ENCODE peak calls at places on chromosomes 5 and 9, in five cellular contexts. B is stomach, D is epithelial cell of esophagus, E is neural progenitor cell, Q is WTC11. A is an unnamed sample.

GRCh38 chr5:78718827-78719226 is 70.3 kb upstream of the LHFPL2 start:
- DNase-seq in D (no peak), E (no peak), B (no peak), Q (no peak), A (no peak)

GRCh38 chr9:72440383-72440782 is 75.4 kb upstream of the ZFAND5 start:
- DNase-seq in E (no peak), D (no peak), B (no peak), Q (no peak), A (no peak)

GRCh38 chr9:127059030-127059429 is 63.4 kb downstream of the ANGPTL2 start:
- DNase-seq in B (no peak), E (no peak), D (no peak), Q (no peak), A (no peak)

GRCh38 chr5:54616031-54616430 is 98.5 kb downstream of the SNX18 start:
- DNase-seq in D (peak; percentile 43), E (no peak), B (peak; percentile 43), Q (no peak), A (peak; percentile 84)

GRCh38 chr5:116370149-116370548 is 204.5 kb downstream of the SEMA6A start:
- DNase-seq in E (no peak), D (no peak), Q (no peak), B (no peak), A (no peak)

GRCh38 chr5:893137-893506 is 438 bp downstream of the TRIP13 start:
- DNase-seq in D (no peak), Q (peak; percentile 28), B (no peak), E (peak; percentile 38), A (no peak)

GRCh38 chr5:174777545-174777944 is 53.2 kb downstream of the MSX2 start:
- DNase-seq in Q (no peak), E (no peak), D (no peak), B (no peak), A (no peak)

GRCh38 chr5:177510567-177511053 is 984 bp upstream of the DOK3 start:
- DNase-seq in Q (no peak), B (no peak), E (no peak), D (no peak), A (no peak)

GRCh38 chr9:99052849-99053715 is 51.8 kb upstream of the TGFBR1 start:
- DNase-seq in D (peak; percentile 26), B (no peak), E (no peak), Q (no peak), A (no peak)

GRCh38 chr9:128845186-128845931 is 15.8 kb upstream of the SPOUT1 start:
- DNase-seq in E (peak; percentile 12), Q (peak; percentile 45), D (peak; percentile 92), B (no peak), A (peak; percentile 55)

GRCh38 chr5:31996909-31997308 is 177.2 kb downstream of the GOLPH3 start:
- DNase-seq in E (no peak), Q (no peak), B (no peak), D (no peak), A (no peak)

GRCh38 chr5:175746851-175747250 is 89.0 kb downstream of the HRH2 start:
- DNase-seq in E (peak; percentile 58), D (peak; percentile 13), B (no peak), Q (no peak), A (peak; percentile 63)

GRCh38 chr9:108269421-108269820 is 586.4 kb downstream of the ACTL7B start:
- DNase-seq in E (no peak), B (no peak), Q (no peak), D (no peak), A (no peak)

GRCh38 chr5:151663617-151664322 is 22.9 kb downstream of the SPARC start:
- DNase-seq in E (no peak), D (no peak), B (no peak), Q (no peak), A (peak; percentile 50)

GRCh38 chr5:9820696-9821449 is 190.7 kb upstream of the TAS2R1 start:
- DNase-seq in D (no peak), E (no peak), Q (no peak), B (no peak), A (no peak)

GRCh38 chr5:421901-422300 is 21.1 kb upstream of the EXOC3 start:
- DNase-seq in Q (no peak), E (no peak), D (no peak), B (no peak), A (no peak)

GRCh38 chr9:129714393-129715051 is 38.3 kb downstream of the PTGES start:
- DNase-seq in B (no peak), D (no peak), E (no peak), Q (no peak), A (no peak)

GRCh38 chr5:94691947-94692346 is 73.5 kb downstream of the SLF1 start:
- DNase-seq in Q (no peak), E (peak; percentile 35), B (no peak), D (peak; percentile 49), A (peak; percentile 89)

GRCh38 chr5:54412913-54413312 is 42.6 kb upstream of the HSPB3 start:
- DNase-seq in B (no peak), E (no peak), Q (no peak), D (no peak), A (no peak)

GRCh38 chr5:111775224-111775623 is 18.2 kb upstream of the NREP start:
- DNase-seq in B (no peak), D (no peak), E (no peak), Q (no peak), A (no peak)

GRCh38 chr5:138276402-138277054 is 2.1 kb upstream of the GFRA3 start:
- DNase-seq in E (no peak), D (no peak), Q (no peak), B (no peak), A (peak; percentile 11)

GRCh38 chr9:125966959-125967711 is 220.0 kb downstream of the PBX3 start:
- DNase-seq in E (no peak), D (no peak), Q (no peak), B (no peak), A (no peak)

GRCh38 chr5:149537374-149537959 is 13.8 kb downstream of the CSNK1A1 start:
- DNase-seq in B (no peak), E (no peak), Q (no peak), D (no peak), A (no peak)

GRCh38 chr5:150648294-150649107 is 8.0 kb downstream of the SYNPO start:
- DNase-seq in D (no peak), B (no peak), E (no peak), Q (no peak), A (no peak)

GRCh38 chr5:80781356-80781755 is 126.6 kb upstream of the DHFR start:
- DNase-seq in E (no peak), B (no peak), D (peak; percentile 69), Q (no peak), A (peak; percentile 33)

GRCh38 chr9:131800885-131801284 is 61.0 kb upstream of the RAPGEF1 start:
- DNase-seq in E (no peak), B (no peak), Q (no peak), D (no peak), A (no peak)

GRCh38 chr9:131799177-131799823 is 59.4 kb upstream of the RAPGEF1 start:
- DNase-seq in D (peak; percentile 59), Q (peak; percentile 82), B (peak; percentile 47), E (peak; percentile 92), A (peak; percentile 62)

GRCh38 chr9:131803758-131804411 is 64.0 kb upstream of the RAPGEF1 start:
- DNase-seq in D (no peak), Q (no peak), E (no peak), B (no peak), A (no peak)

GRCh38 chr9:131800366-131800765 is 60.5 kb upstream of the RAPGEF1 start:
- DNase-seq in D (no peak), E (no peak), B (no peak), Q (no peak), A (no peak)

DNA sequence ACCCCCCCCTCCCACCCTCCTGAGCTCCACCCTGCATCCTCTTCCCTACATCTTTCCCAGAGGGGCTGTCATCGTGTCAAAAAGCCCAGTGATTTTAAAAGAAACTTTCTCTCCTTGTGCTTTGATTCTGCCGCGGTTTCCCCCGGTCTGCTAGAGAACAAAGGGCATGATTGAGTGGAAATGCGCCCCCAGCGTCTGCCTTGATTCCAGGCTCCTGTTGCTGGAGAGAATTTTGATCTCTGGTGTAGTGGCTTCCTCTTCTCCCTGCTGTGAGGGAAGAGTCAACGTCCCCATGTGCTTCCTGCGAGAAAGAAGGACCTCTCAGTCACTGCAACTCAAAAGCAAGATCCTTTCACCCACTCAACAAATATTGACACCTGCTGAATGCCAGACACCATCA is 61.9 kb upstream of the RAPGEF1 start:
- DNase-seq in D (no peak), E (peak; percentile 43), B (no peak), Q (peak; percentile 44), A (no peak)
- TF ChIP-seq CTCF in D (no peak), E (peak; percentile 48), B (no peak), Q (no peak), A (no peak)

GRCh38 chr5:85395526-85395925 is 1010.8 kb upstream of the EDIL3 start:
- DNase-seq in D (no peak), E (no peak), Q (no peak), B (no peak), A (no peak)
- TF ChIP-seq CTCF in D (no peak), E (no peak), Q (no peak), B (no peak), A (no peak)

GRCh38 chr5:142816577-142816976 is 46.4 kb downstream of the ARHGAP26 start:
- DNase-seq in B (peak; percentile 75), D (peak; percentile 40), E (no peak), Q (no peak), A (peak; percentile 77)
- TF ChIP-seq CTCF in B (no peak), D (no peak), E (no peak), Q (no peak), A (no peak)

GRCh38 chr9:111943746-111944145 is 47.1 kb downstream of the UGCG start:
- DNase-seq in Q (no peak), E (no peak), B (no peak), D (no peak), A (no peak)
- TF ChIP-seq CTCF in Q (no peak), E (no peak), B (no peak), D (no peak), A (no peak)

GRCh38 chr5:17203329-17204132 is 13.9 kb upstream of the BASP1 start:
- DNase-seq in E (peak; percentile 53), B (no peak), D (peak; percentile 82), Q (no peak), A (peak; percentile 77)
- TF ChIP-seq CTCF in E (peak; percentile 81), B (peak; percentile 65), D (peak; percentile 75), Q (peak; percentile 76), A (peak; percentile 48)

DNA sequence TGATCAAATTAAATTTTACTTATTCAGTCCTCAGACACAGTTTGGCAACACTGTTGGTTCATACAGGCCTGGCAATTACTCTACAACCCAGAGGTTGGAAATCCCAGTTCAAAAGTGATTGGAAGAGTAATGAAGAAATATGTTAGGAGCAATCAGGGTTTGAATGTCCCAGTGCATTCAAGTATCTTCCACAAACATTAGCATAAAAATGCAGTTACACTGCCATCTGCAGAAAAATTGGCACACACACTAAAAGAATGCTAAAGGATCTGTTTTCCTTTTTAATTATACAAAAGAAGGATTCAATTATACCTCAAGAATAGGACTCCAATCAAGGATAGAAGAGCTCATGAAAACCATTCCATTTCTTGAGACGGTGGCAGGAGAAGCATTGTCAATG is 130.2 kb downstream of the DNAH5 start:
- DNase-seq in E (no peak), D (peak; percentile 29), Q (no peak), B (no peak), A (peak; percentile 33)
- TF ChIP-seq CTCF in E (no peak), D (peak; percentile 34), Q (no peak), B (no peak), A (peak; percentile 27)